ENCODE peak calls at places on chromosome 20, in ten cellular contexts. J, H, W, G, D, B, R, U, Y and P are unnamed samples.

GRCh38 chr20:2698186-2698817 is 5.7 kb downstream of the EBF4 start:
- DNase-seq in J (no peak), H (no peak), W (no peak), G (no peak), D (no peak), B (no peak), R (no peak), U (no peak), Y (no peak), P (no peak)

GRCh38 chr20:46399401-46399800 is 7.0 kb downstream of the ELMO2 start:
- DNase-seq in J (no peak), H (peak), W (no peak), G (no peak), D (no peak), B (no peak), R (no peak), U (no peak), Y (no peak), P (no peak)

GRCh38 chr20:57662313-57663240 is 42.4 kb upstream of the ZBP1 start:
- DNase-seq in J (no peak), H (no peak), W (peak), G (peak), D (no peak), B (no peak), R (no peak), U (no peak), Y (no peak), P (no peak)

GRCh38 chr20:49074521-49074920 is 28.4 kb downstream of the CSE1L start:
- DNase-seq in J (no peak), H (no peak), W (no peak), G (no peak), D (no peak), B (no peak), R (no peak), U (no peak), Y (no peak), P (no peak)

GRCh38 chr20:38833857-38834164 is 28.3 kb downstream of the PPP1R16B start:
- DNase-seq in J (no peak), H (no peak), W (no peak), G (no peak), D (no peak), B (no peak), R (no peak), U (no peak), Y (no peak), P (no peak)

GRCh38 chr20:1894951-1895673 is at the start of gene SIRPA:
- DNase-seq in J (no peak), H (peak), W (peak), G (peak), D (peak), B (peak), R (peak), U (peak), Y (peak), P (no peak)

GRCh38 chr20:32780749-32781402 is 18.7 kb downstream of the DNMT3B start:
- DNase-seq in J (no peak), H (no peak), W (no peak), G (no peak), D (no peak), B (no peak), R (no peak), U (no peak), Y (no peak), P (no peak)

GRCh38 chr20:63932606-63933160 is 23.5 kb downstream of the UCKL1 start:
- DNase-seq in J (no peak), H (no peak), W (no peak), G (no peak), D (no peak), B (no peak), R (no peak), U (no peak), Y (no peak), P (no peak)

GRCh38 chr20:37337208-37337955 is 8.6 kb upstream of the SRC start:
- DNase-seq in J (no peak), H (no peak), W (no peak), G (no peak), D (no peak), B (no peak), R (no peak), U (no peak), Y (no peak), P (no peak)

GRCh38 chr20:51650685-51651134 is 108.2 kb upstream of the NFATC2 start:
- DNase-seq in J (peak), H (peak), W (no peak), G (peak), D (peak), B (peak), R (no peak), U (no peak), Y (no peak), P (no peak)

GRCh38 chr20:24141111-24141510 is 152.5 kb upstream of the GGTLC1 start:
- DNase-seq in J (no peak), H (no peak), W (no peak), G (no peak), D (no peak), B (no peak), R (no peak), U (no peak), Y (no peak), P (no peak)

GRCh38 chr20:1264727-1265126 is 1.4 kb upstream of the SNPH start:
- DNase-seq in J (no peak), H (no peak), W (no peak), G (no peak), D (no peak), B (no peak), R (no peak), U (no peak), Y (no peak), P (no peak)

GRCh38 chr20:57211949-57212889 is 54.2 kb downstream of the BMP7 start:
- DNase-seq in J (peak), H (peak), W (peak), G (peak), D (peak), B (peak), R (no peak), U (peak), Y (peak), P (no peak)

GRCh38 chr20:17602493-17602892 is 32.6 kb downstream of the DSTN start:
- DNase-seq in J (no peak), H (no peak), W (no peak), G (no peak), D (no peak), B (no peak), R (no peak), U (no peak), Y (no peak), P (no peak)

GRCh38 chr20:4065405-4065841 is 50.1 kb upstream of the RNF24 start:
- DNase-seq in J (no peak), H (peak), W (no peak), G (no peak), D (peak), B (peak), R (no peak), U (no peak), Y (no peak), P (no peak)

GRCh38 chr20:33666293-33667244 is at the start of gene ACTL10:
- DNase-seq in J (no peak), H (peak), W (peak), G (peak), D (no peak), B (peak), R (peak), U (peak), Y (peak), P (peak)

GRCh38 chr20:38231786-38232130 is 28.8 kb downstream of the KIAA1755 start:
- DNase-seq in J (no peak), H (peak), W (no peak), G (peak), D (peak), B (peak), R (no peak), U (no peak), Y (no peak), P (no peak)

GRCh38 chr20:19275630-19276071 is 63.2 kb downstream of the SLC24A3 start:
- DNase-seq in J (no peak), H (no peak), W (no peak), G (peak), D (peak), B (peak), R (no peak), U (no peak), Y (peak), P (no peak)

GRCh38 chr20:57369601-57370000 is 18.5 kb downstream of the RAE1 start:
- DNase-seq in J (no peak), H (no peak), W (no peak), G (no peak), D (no peak), B (no peak), R (no peak), U (no peak), Y (no peak), P (no peak)

GRCh38 chr20:37681384-37681977 is 12.3 kb upstream of the CTNNBL1 start:
- DNase-seq in J (no peak), H (no peak), W (peak), G (no peak), D (peak), B (no peak), R (no peak), U (no peak), Y (no peak), P (no peak)

GRCh38 chr20:52828199-52828598 is 144.0 kb upstream of the TSHZ2 start:
- DNase-seq in J (no peak), H (no peak), W (no peak), G (no peak), D (peak), B (peak), R (no peak), U (no peak), Y (no peak), P (no peak)

GRCh38 chr20:61100489-61100888 is 151.6 kb upstream of the CDH4 start:
- DNase-seq in J (no peak), H (no peak), W (no peak), G (no peak), D (no peak), B (no peak), R (no peak), U (no peak), Y (no peak), P (no peak)

GRCh38 chr20:32973077-32973717 is 31.0 kb downstream of the SUN5 start:
- DNase-seq in J (no peak), H (no peak), W (no peak), G (no peak), D (no peak), B (no peak), R (no peak), U (no peak), Y (no peak), P (no peak)

GRCh38 chr20:46303176-46303956 is 4.9 kb downstream of the CDH22 start:
- DNase-seq in J (no peak), H (no peak), W (no peak), G (no peak), D (no peak), B (no peak), R (no peak), U (no peak), Y (no peak), P (no peak)

GRCh38 chr20:40173877-40174276 is 515.2 kb downstream of the MAFB start:
- DNase-seq in J (no peak), H (no peak), W (no peak), G (no peak), D (peak), B (no peak), R (no peak), U (no peak), Y (no peak), P (no peak)

GRCh38 chr20:62822788-62823651 is 6.2 kb downstream of the COL9A3 start:
- DNase-seq in J (peak), H (peak), W (peak), G (no peak), D (peak), B (peak), R (no peak), U (peak), Y (no peak), P (peak)

GRCh38 chr20:15547109-15547508 is 1026.1 kb downstream of the KIF16B start:
- DNase-seq in J (no peak), H (no peak), W (no peak), G (no peak), D (peak), B (no peak), R (no peak), U (no peak), Y (no peak), P (no peak)

GRCh38 chr20:63186528-63187316 is 29.2 kb downstream of the YTHDF1 start:
- DNase-seq in J (peak), H (peak), W (no peak), G (no peak), D (peak), B (no peak), R (no peak), U (peak), Y (no peak), P (no peak)

GRCh38 chr20:6525447-6526303 is 241.8 kb upstream of the BMP2 start:
- DNase-seq in J (no peak), H (no peak), W (peak), G (no peak), D (peak), B (peak), R (no peak), U (peak), Y (no peak), P (no peak)

GRCh38 chr20:62575976-62576722 is 66.2 kb upstream of the SLCO4A1 start:
- DNase-seq in J (no peak), H (no peak), W (no peak), G (no peak), D (no peak), B (no peak), R (no peak), U (no peak), Y (no peak), P (no peak)

GRCh38 chr20:31517373-31517772 is 3.1 kb downstream of the HM13 start:
- DNase-seq in J (peak), H (peak), W (peak), G (no peak), D (peak), B (peak), R (no peak), U (peak), Y (peak), P (no peak)

GRCh38 chr20:23133560-23133998 is 47.5 kb upstream of the CD93 start:
- DNase-seq in J (no peak), H (no peak), W (no peak), G (no peak), D (no peak), B (no peak), R (no peak), U (no peak), Y (no peak), P (no peak)

GRCh38 chr20:24960302-24960801 is 11.3 kb downstream of the CST7 start:
- DNase-seq in J (no peak), H (no peak), W (no peak), G (no peak), D (no peak), B (no peak), R (no peak), U (no peak), Y (peak), P (no peak)

GRCh38 chr20:29873946-29874345 is 1383.5 kb upstream of the DEFB115 start:
- DNase-seq in J (no peak), H (peak), W (peak), G (peak), D (peak), B (peak), R (peak), U (peak), Y (peak), P (no peak)

GRCh38 chr20:25000268-25000801 is 7.8 kb upstream of the APMAP start:
- DNase-seq in J (no peak), H (peak), W (no peak), G (peak), D (peak), B (peak), R (no peak), U (peak), Y (peak), P (no peak)

GRCh38 chr20:62845818-62846527 is 15.6 kb downstream of the TCFL5 start:
- DNase-seq in J (no peak), H (no peak), W (no peak), G (no peak), D (no peak), B (peak), R (no peak), U (no peak), Y (no peak), P (no peak)